ENCODE peak calls at places on chromosomes 1 and 21, in six cellular contexts. R is spleen, B is germinal center, T is esophagus squamous epithelium, V is cardiac fibroblast, Z is AG20443. O is an unnamed sample.

GRCh38 chr1:228527596-228527995 is 40.4 kb downstream of the RNF187 start:
- DNase-seq in R (peak), B (no peak), T (no peak), V (no peak), Z (no peak), O (no peak)

GRCh38 chr1:70072239-70072751 is 133.1 kb downstream of the LRRC40 start:
- DNase-seq in R (no peak), B (no peak), T (no peak), V (peak), Z (peak), O (peak)

GRCh38 chr1:209038735-209039134 is 544.8 kb upstream of the CAMK1G start:
- DNase-seq in R (no peak), B (no peak), T (no peak), V (no peak), Z (no peak), O (no peak)

GRCh38 chr1:65820983-65821382 is 28.3 kb downstream of the PDE4B start:
- DNase-seq in R (no peak), B (peak), T (no peak), V (peak), Z (peak), O (peak)

GRCh38 chr1:109531826-109532364 is 7.8 kb upstream of the GPR61 start:
- DNase-seq in R (no peak), B (no peak), T (no peak), V (no peak), Z (no peak), O (no peak)

GRCh38 chr1:30662291-30662840 is 61.0 kb downstream of the MATN1 start:
- DNase-seq in R (peak), B (no peak), T (no peak), V (no peak), Z (no peak), O (no peak)

GRCh38 chr1:189212606-189213005 is 1265.1 kb downstream of the BRINP3 start:
- DNase-seq in R (no peak), B (no peak), T (no peak), V (no peak), Z (no peak), O (no peak)

GRCh38 chr21:44819283-44820243 is 1.7 kb upstream of the SUMO3 start:
- DNase-seq in R (no peak), B (no peak), T (no peak), V (no peak), Z (no peak), O (no peak)

GRCh38 chr1:37661401-37661800 is 26.7 kb upstream of the RSPO1 start:
- DNase-seq in R (no peak), B (no peak), T (no peak), V (no peak), Z (peak), O (no peak)

GRCh38 chr1:161044908-161045748 is 649 bp downstream of the USF1 start:
- DNase-seq in R (peak), B (peak), T (no peak), V (peak), Z (peak), O (peak)

GRCh38 chr1:88731475-88731874 is 47.4 kb downstream of the PKN2 start:
- DNase-seq in R (no peak), B (no peak), T (no peak), V (peak), Z (peak), O (peak)

GRCh38 chr1:223031690-223032601 is 111.1 kb downstream of the TLR5 start:
- DNase-seq in R (no peak), B (no peak), T (no peak), V (peak), Z (peak), O (peak)

GRCh38 chr1:62401034-62401433 is 35.8 kb upstream of the USP1 start:
- DNase-seq in R (no peak), B (no peak), T (no peak), V (no peak), Z (no peak), O (no peak)

GRCh38 chr1:47894718-47895393 is 102.3 kb downstream of the TRABD2B start:
- DNase-seq in R (no peak), B (no peak), T (no peak), V (peak), Z (peak), O (no peak)

GRCh38 chr1:86380257-86380861 is 15.8 kb downstream of the ODF2L start:
- DNase-seq in R (no peak), B (peak), T (no peak), V (peak), Z (peak), O (peak)

GRCh38 chr21:22561946-22562345 is 1563.7 kb downstream of the NCAM2 start:
- DNase-seq in R (no peak), B (no peak), T (no peak), V (no peak), Z (no peak), O (no peak)

GRCh38 chr1:54838565-54839180 is 37.5 kb upstream of the TTC22 start:
- DNase-seq in R (no peak), B (no peak), T (no peak), V (no peak), Z (no peak), O (no peak)

GRCh38 chr1:238089615-238090014 is 198.9 kb upstream of the ZP4 start:
- DNase-seq in R (no peak), B (no peak), T (no peak), V (no peak), Z (no peak), O (no peak)

GRCh38 chr1:204900721-204901120 is 30.1 kb downstream of the NFASC start:
- DNase-seq in R (no peak), B (no peak), T (no peak), V (no peak), Z (no peak), O (no peak)